ENCODE peak calls at places on chromosomes 13 and 19, in four cellular contexts. Q, I, A and B are unnamed samples.

GRCh38 chr13:51814825-51815650 is 11.1 kb upstream of the DHRS12 start:
- DNase-seq in Q (peak; percentile 65), A (peak; percentile 63), I (peak; percentile 50), B (peak; percentile 60)

GRCh38 chr19:30267332-30267731 is 104.9 kb upstream of the ZNF536 start:
- DNase-seq in I (no peak), A (no peak), Q (no peak), B (no peak)

GRCh38 chr13:26051231-26052135 is at the start of gene SHISA2:
- DNase-seq in Q (no peak), I (peak; percentile 31), A (no peak), B (no peak)

GRCh38 chr13:107170270-107170931 is 602.5 kb upstream of the ARGLU1 start:
- DNase-seq in Q (no peak), I (no peak), A (no peak), B (no peak)

GRCh38 chr13:25406377-25406776 is 34.6 kb downstream of the ATP8A2 start:
- DNase-seq in Q (peak; percentile 38), I (no peak), A (peak; percentile 13), B (peak; percentile 4)

GRCh38 chr19:55579766-55580621 is 654 bp downstream of the ZNF579 start:
- DNase-seq in I (peak; percentile 41), A (peak; percentile 16), Q (peak; percentile 43), B (no peak)

GRCh38 chr19:55247621-55248099 is 11.2 kb downstream of the PPP6R1 start:
- DNase-seq in I (no peak), Q (no peak), A (no peak), B (peak; percentile 74)

GRCh38 chr19:18733196-18733647 is 49.7 kb downstream of the CRTC1 start:
- DNase-seq in I (peak; percentile 93), Q (no peak), A (peak; percentile 18), B (no peak)

GRCh38 chr19:37920591-37921450 is 13.8 kb downstream of the SIPA1L3 start:
- DNase-seq in I (no peak), A (peak; percentile 49), Q (no peak), B (no peak)

GRCh38 chr19:1315470-1316166 is 29.9 kb downstream of the EFNA2 start:
- DNase-seq in Q (peak; percentile 87), I (peak; percentile 25), A (no peak), B (peak; percentile 58)

GRCh38 chr13:78326608-78327007 is 276.7 kb downstream of the POU4F1 start:
- DNase-seq in I (no peak), Q (no peak), A (no peak), B (no peak)

GRCh38 chr19:3073159-3073563 is 10.9 kb upstream of the TLE5 start:
- DNase-seq in I (peak; percentile 68), Q (peak; percentile 94), A (peak; percentile 71), B (no peak)

GRCh38 chr13:113596321-113597200 is 12.0 kb downstream of the TFDP1 start:
- DNase-seq in A (no peak), Q (no peak), I (no peak), B (no peak)

GRCh38 chr13:19836472-19836871 is 27.0 kb downstream of the ZMYM5 start:
- DNase-seq in A (no peak), Q (no peak), I (peak; percentile 53), B (no peak)

GRCh38 chr13:113730145-113730750 is 28.8 kb upstream of the TMEM255B start:
- DNase-seq in I (no peak), A (no peak), Q (no peak), B (no peak)

GRCh38 chr13:30792257-30793000 is 57.1 kb downstream of the ALOX5AP start:
- DNase-seq in I (peak; percentile 94), A (peak; percentile 61), Q (no peak), B (peak; percentile 36)

GRCh38 chr19:32767951-32768679 is 48.5 kb downstream of the TDRD12 start:
- DNase-seq in I (no peak), A (no peak), Q (no peak), B (no peak)

GRCh38 chr13:46598140-46598819 is 45.3 kb downstream of the LRCH1 start:
- DNase-seq in I (no peak), Q (no peak), A (no peak), B (no peak)

GRCh38 chr19:28701491-28701890 is 511.5 kb downstream of the UQCRFS1 start:
- DNase-seq in Q (no peak), A (no peak), I (no peak), B (no peak)

GRCh38 chr13:106355866-106356265 is 179.6 kb downstream of the EFNB2 start:
- DNase-seq in A (no peak), Q (no peak), I (no peak), B (no peak)

GRCh38 chr19:19554074-19555023 is 16.3 kb downstream of the CILP2 start:
- DNase-seq in I (peak; percentile 21), A (no peak), Q (peak; percentile 82), B (no peak)

GRCh38 chr13:95713651-95714050 is 36.7 kb downstream of the DNAJC3 start:
- DNase-seq in Q (no peak), I (peak; percentile 27), A (no peak), B (no peak)

GRCh38 chr13:44815507-44816074 is 173.7 kb downstream of the NUFIP1 start:
- DNase-seq in A (peak; percentile 92), I (peak; percentile 98), Q (no peak), B (peak; percentile 87)

DNA sequence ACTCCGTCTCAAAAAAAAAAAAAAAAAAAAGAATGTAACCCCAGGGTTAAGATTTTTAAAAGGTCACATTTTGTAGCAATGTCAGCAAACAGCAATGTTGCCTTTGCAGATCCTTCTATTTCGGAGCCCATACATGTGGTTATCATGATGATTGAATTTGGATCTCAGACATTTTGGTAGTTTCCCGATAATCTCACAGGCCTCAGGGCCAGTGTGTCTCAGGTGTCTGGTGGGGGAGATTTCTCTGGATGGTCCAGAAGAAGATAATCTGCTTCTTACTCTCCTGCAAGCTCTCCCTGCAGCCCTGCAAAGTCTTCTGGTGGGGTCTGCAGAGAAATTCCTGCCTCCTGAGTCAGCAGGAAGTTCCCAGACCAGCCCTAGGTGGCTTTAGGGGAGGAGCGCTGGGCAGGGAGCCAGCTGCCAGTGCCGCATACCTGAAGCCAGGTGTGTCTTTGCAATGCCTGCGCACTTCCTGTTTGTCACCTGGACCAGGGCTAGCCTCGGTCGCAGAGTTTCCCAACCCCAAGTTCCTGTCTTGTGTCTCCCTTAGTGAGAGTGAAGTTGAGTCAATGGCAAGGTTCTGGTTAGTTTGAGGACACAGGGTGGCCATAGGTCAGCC is 1.4 kb downstream of the SH2D3A start:
- DNase-seq in I (no peak), Q (no peak), A (peak; percentile 19), B (peak; percentile 44)
- TF ChIP-seq MAZ in I (no peak), Q (no peak), A (no peak), B (no peak)

GRCh38 chr13:28094311-28094710 is 6.1 kb downstream of the FLT3 start:
- DNase-seq in Q (no peak), I (no peak), A (no peak), B (no peak)
- TF ChIP-seq MAZ in Q (no peak), I (no peak), A (no peak), B (no peak)

GRCh38 chr13:29105779-29106178 is 285.6 kb downstream of the MTUS2 start:
- DNase-seq in I (no peak), Q (peak; percentile 32), A (no peak), B (peak; percentile 1)
- TF ChIP-seq MAZ in I (no peak), Q (no peak), A (no peak), B (no peak)

GRCh38 chr13:97492257-97492656 is 58.3 kb downstream of the RAP2A start:
- DNase-seq in Q (no peak), I (no peak), A (peak; percentile 39), B (no peak)
- TF ChIP-seq MAZ in Q (no peak), I (no peak), A (no peak), B (no peak)

GRCh38 chr19:5705552-5705951 is 14.4 kb downstream of the LONP1 start:
- DNase-seq in Q (no peak), A (no peak), I (no peak), B (no peak)
- TF ChIP-seq MAZ in Q (no peak), A (no peak), I (no peak), B (no peak)

GRCh38 chr19:46825731-46826055 is 25.0 kb downstream of the AP2S1 start:
- DNase-seq in Q (no peak), I (no peak), A (no peak), B (no peak)

GRCh38 chr19:46821512-46822359 is 28.9 kb downstream of the AP2S1 start:
- DNase-seq in I (no peak), A (no peak), Q (no peak), B (no peak)

GRCh38 chr19:46824887-46825730 is 25.5 kb downstream of the AP2S1 start:
- DNase-seq in A (no peak), Q (no peak), I (no peak), B (peak; percentile 41)

GRCh38 chr19:46818812-46819211 is 30.4 kb upstream of the SLC1A5 start:
- DNase-seq in A (peak; percentile 63), Q (peak; percentile 76), I (peak; percentile 33), B (no peak)

DNA sequence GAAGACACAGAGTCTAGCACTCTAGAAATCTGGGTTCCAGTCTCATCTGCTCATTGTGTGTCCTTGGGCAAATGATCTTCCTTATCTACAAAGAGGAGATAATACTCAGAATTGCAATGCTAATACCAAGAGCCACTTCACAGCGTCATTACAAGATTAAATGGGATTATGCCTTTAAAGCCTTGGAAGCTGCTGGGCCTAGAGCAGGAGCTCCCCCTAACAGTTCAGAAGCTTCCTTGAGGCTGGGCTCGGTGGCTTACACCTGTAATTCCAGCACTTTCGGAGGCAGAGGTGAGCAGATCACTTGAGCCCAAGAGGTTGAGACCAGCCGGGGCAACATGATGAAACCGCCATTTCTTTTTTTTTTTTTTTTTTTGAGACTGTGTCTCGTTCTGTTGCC is 27.6 kb downstream of the AP2S1 start:
- DNase-seq in I (no peak), A (no peak), Q (no peak), B (no peak)
- TF ChIP-seq MAZ in I (no peak), A (no peak), Q (no peak), B (no peak)

DNA sequence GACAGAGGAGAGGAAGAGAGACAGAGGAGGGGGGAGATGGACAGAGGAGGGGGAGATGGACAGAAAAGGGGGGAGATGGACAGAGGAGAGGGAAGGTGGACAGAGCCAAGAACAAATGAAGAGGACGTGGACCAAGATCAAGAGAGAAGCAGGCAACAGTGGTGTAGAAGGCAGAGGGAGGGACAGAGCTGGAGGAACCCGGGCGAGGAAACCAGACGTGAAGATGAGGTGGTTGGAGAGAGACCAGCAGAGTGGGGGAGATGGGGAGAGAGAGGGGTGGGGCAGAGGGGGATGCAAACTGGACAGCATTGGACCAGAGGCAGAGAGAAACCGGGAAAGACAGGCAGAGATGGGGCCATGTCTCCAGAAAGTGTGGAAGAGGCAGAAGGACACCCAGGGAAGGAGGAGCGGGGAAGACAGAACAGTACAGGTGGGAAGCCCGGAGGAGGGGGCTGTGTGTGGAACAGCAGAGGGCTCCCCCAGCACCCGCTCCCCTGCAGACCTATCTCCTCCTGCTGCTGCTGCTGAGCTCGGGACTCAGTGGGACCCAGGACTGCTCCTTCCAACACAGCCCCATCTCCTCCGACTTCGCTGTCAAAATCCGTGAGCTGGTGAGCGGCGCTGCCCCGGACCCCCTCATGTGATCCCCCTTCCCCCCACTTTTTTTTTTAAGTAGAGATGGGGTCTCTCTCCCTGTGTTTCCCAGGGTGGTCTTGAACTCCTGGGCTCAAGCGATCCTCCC is 1.3 kb downstream of the FLT3LG start:
- DNase-seq in A (no peak), I (no peak), Q (no peak), B (no peak)
- TF ChIP-seq MAZ in A (no peak), I (no peak), Q (no peak), B (no peak)

GRCh38 chr13:99196466-99197256 is 4.0 kb upstream of the UBAC2 start:
- DNase-seq in A (no peak), Q (no peak), I (no peak), B (no peak)
- TF ChIP-seq MAZ in A (no peak), Q (no peak), I (no peak), B (no peak)